ENCODE peak calls at places on chromosome 21, in four cellular contexts. Z, D, V and M are unnamed samples.

GRCh38 chr21:29829514-29830255 is 110.1 kb downstream of the GRIK1 start:
- DNase-seq in V (no peak), D (no peak), Z (no peak), M (no peak)

GRCh38 chr21:38938343-38938742 is 132.6 kb downstream of the ETS2 start:
- DNase-seq in Z (no peak), D (no peak), V (no peak), M (no peak)

GRCh38 chr21:41926068-41926806 is 27.6 kb downstream of the C2CD2 start:
- DNase-seq in D (peak), V (peak), Z (no peak), M (no peak)

GRCh38 chr21:34280389-34280795 is 83.4 kb upstream of the KCNE2 start:
- DNase-seq in V (no peak), Z (no peak), D (no peak), M (no peak)

GRCh38 chr21:42289926-42290325 is 25.3 kb downstream of the TFF3 start:
- DNase-seq in Z (no peak), V (no peak), D (no peak), M (no peak)

GRCh38 chr21:38902608-38903445 is 97.1 kb downstream of the ETS2 start:
- DNase-seq in V (no peak), D (no peak), Z (no peak), M (no peak)

GRCh38 chr21:15183712-15184353 is 119.0 kb upstream of the NRIP1 start:
- DNase-seq in Z (no peak), V (no peak), D (no peak), M (no peak)

GRCh38 chr21:33644383-33645074 is 2.2 kb downstream of the ITSN1 start:
- DNase-seq in Z (no peak), V (no peak), D (peak), M (no peak)

GRCh38 chr21:29985866-29986265 is 46.1 kb upstream of the GRIK1 start:
- DNase-seq in D (no peak), V (no peak), Z (no peak), M (no peak)

GRCh38 chr21:43274946-43275310 is 106.1 kb downstream of the CRYAA start:
- DNase-seq in V (no peak), D (no peak), Z (no peak), M (no peak)

GRCh38 chr21:43921979-43922945 is 57.2 kb downstream of the AGPAT3 start:
- DNase-seq in V (peak), D (no peak), Z (peak), M (no peak)

GRCh38 chr21:43654806-43655489 is 4.3 kb downstream of the HSF2BP start:
- DNase-seq in D (no peak), Z (no peak), V (no peak), M (no peak)

GRCh38 chr21:39556176-39556575 is 56.6 kb upstream of the B3GALT5 start:
- DNase-seq in D (no peak), Z (no peak), V (no peak), M (no peak)

GRCh38 chr21:30942192-30942591 is 60.8 kb upstream of the KRTAP11-1 start:
- DNase-seq in D (no peak), V (no peak), Z (no peak), M (no peak)

GRCh38 chr21:19510653-19511052 is 1107.1 kb upstream of the TMPRSS15 start:
- DNase-seq in V (no peak), D (no peak), Z (no peak), M (no peak)

GRCh38 chr21:40768056-40768455 is 78.9 kb downstream of the DSCAM start:
- DNase-seq in D (no peak), V (no peak), Z (no peak), M (no peak)

GRCh38 chr21:30227633-30228404 is 11.9 kb upstream of the CLDN8 start:
- DNase-seq in Z (no peak), D (no peak), V (no peak), M (no peak)

GRCh38 chr21:41326414-41327080 is 9.9 kb downstream of the FAM3B start:
- DNase-seq in Z (no peak), D (peak), V (no peak), M (no peak)

GRCh38 chr21:38813143-38813542 is 7.4 kb downstream of the ETS2 start:
- DNase-seq in V (no peak), D (no peak), Z (no peak), M (no peak)

GRCh38 chr21:43703068-43703880 is 15.7 kb upstream of the PDXK start:
- DNase-seq in D (peak), Z (no peak), V (no peak), M (no peak)

GRCh38 chr21:16473965-16474364 is 744.2 kb downstream of the USP25 start:
- DNase-seq in Z (no peak), V (no peak), D (no peak), M (no peak)

GRCh38 chr21:31252611-31253010 is 91.5 kb downstream of the TIAM1 start:
- DNase-seq in V (no peak), D (no peak), Z (no peak), M (no peak)

GRCh38 chr21:20997633-20998455 is at the start of gene NCAM2:
- DNase-seq in V (no peak), D (peak), Z (peak), M (peak)

GRCh38 chr21:39062196-39062900 is 120.9 kb downstream of the PSMG1 start:
- DNase-seq in Z (no peak), D (no peak), V (no peak), M (no peak)

GRCh38 chr21:17089121-17089520 is 423.7 kb upstream of the CXADR start:
- DNase-seq in D (no peak), Z (no peak), V (no peak), M (peak)

GRCh38 chr21:16492892-16493291 is 763.1 kb downstream of the USP25 start:
- DNase-seq in Z (no peak), D (no peak), V (no peak), M (no peak)

GRCh38 chr21:34126269-34126668 is 52.9 kb downstream of the MRPS6 start:
- DNase-seq in Z (no peak), V (no peak), D (no peak), M (no peak)

GRCh38 chr21:42942244-42942643 is 16.8 kb upstream of the ERVH48-1 start:
- DNase-seq in D (no peak), V (no peak), Z (no peak), M (no peak)

GRCh38 chr21:41719691-41720090 is 47.2 kb downstream of the RIPK4 start:
- DNase-seq in D (no peak), V (no peak), Z (no peak), M (no peak)

GRCh38 chr21:42524341-42525227 is 10.9 kb downstream of the SLC37A1 start:
- DNase-seq in V (peak), Z (no peak), D (peak), M (no peak)

GRCh38 chr21:9737871-9738520 is 783.4 kb upstream of the TPTE start:
- DNase-seq in V (no peak), Z (no peak), D (no peak), M (no peak)

GRCh38 chr21:34154878-34155277 is 81.5 kb downstream of the MRPS6 start:
- DNase-seq in V (no peak), Z (no peak), D (no peak), M (no peak)

GRCh38 chr21:43297411-43297981 is 128.7 kb downstream of the CRYAA start:
- DNase-seq in V (no peak), Z (no peak), D (no peak), M (no peak)

GRCh38 chr21:29297483-29298347 is 1.0 kb upstream of the BACH1 start:
- DNase-seq in Z (no peak), D (no peak), V (no peak), M (no peak)

GRCh38 chr21:43343992-43344886 is 82.7 kb downstream of the SIK1 start:
- DNase-seq in D (no peak), Z (no peak), V (no peak), M (no peak)

DNA sequence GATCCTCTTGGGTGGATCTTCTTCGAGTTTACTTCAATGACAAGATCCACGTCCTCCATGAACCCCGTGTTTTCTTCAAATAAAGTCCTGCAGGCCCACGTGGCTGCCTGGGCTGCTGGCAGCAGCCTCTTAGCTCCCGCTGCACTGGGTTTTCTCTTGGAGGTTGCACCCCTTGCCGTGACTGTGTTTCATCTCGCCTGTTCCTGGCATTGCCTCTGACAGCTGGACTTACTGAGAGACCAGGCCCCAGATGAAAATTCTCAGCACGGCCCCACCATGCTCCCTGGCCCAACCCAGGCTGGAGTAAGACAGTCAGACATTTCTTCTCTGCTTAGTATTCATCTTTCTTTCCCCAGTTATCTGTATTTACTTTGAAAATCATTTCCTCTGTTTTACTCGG is 274.8 kb upstream of the RUNX1 start:
- DNase-seq in D (no peak), V (no peak), Z (no peak), M (no peak)
- TF ChIP-seq TARDBP in D (no peak), V (no peak), Z (no peak), M (no peak)

GRCh38 chr21:45244799-45245340 is 42.8 kb downstream of the POFUT2 start:
- DNase-seq in D (no peak), V (no peak), Z (no peak), M (no peak)

GRCh38 chr21:45248893-45249381 is 38.8 kb downstream of the POFUT2 start:
- DNase-seq in Z (no peak), V (no peak), D (no peak), M (no peak)

GRCh38 chr21:45248301-45248892 is 39.3 kb downstream of the POFUT2 start:
- DNase-seq in D (no peak), Z (no peak), V (no peak), M (no peak)

GRCh38 chr21:45246014-45246413 is 41.7 kb downstream of the POFUT2 start:
- DNase-seq in D (no peak), Z (no peak), V (no peak), M (no peak)

DNA sequence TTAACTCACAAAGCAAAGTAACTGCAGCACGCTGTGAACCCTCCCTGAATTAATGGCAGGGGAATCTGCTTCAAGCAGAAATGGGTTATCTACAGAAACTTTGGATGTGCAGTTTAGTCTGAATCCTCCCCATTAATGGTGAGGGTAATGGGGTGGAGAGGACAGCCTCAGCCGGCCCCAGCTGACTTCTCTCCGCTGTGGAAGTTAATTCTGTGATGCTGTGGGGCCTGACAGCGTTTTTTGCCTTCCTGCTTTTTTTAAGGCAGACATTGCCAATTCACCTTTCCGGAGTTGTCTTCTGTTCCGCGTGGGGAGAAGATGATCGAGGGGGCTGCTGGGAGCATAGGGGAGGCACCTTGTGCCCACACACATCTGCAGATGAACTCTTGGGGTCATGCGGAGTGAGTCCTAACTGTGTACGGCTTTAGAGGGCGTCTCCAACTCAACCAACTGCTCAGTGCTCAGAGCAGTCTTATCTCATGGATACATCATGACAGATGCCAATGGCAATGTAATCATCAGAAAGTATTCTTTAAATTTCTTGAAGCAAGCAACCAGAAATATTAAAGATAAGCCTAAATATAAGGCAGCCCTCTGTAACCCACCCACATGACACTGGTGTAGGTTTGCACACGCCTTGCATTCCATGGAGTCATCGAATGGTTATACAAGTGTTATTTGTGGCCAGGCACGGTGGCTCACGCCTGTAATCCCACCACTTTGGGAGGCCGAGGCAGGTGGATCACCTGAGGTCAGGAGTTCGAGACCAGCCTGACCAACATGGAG is 41.0 kb downstream of the POFUT2 start:
- DNase-seq in D (no peak), Z (no peak), V (no peak), M (no peak)
- TF ChIP-seq FOXM1 in D (no peak), Z (no peak), V (no peak), M (no peak)

DNA sequence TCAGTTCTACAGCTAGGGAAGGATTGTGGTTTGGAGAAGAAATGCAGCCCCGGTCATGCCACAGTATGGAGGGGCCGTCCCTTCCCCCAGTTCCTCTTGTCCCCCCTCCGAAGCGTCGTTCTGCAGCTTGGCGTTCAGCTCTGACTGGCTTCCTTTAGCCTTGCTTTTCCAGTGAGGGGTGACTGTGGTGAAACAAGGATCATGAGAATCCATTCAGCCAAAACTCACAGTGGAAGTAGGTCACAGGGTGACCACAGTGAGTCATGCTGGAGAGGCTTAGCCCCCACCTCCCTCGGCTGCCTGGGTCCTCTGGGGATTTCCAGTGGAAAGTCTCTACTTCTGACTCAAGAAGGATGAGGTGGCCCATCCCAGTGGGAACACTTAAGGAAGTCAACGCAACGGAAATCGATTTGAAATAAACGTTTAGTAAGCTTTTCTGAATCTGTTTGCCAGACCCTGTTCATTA is 37.3 kb upstream of the COL6A2 start:
- DNase-seq in Z (no peak), D (no peak), V (no peak), M (no peak)
- TF ChIP-seq BHLHE40 in Z (no peak), D (no peak), V (no peak), M (no peak)

GRCh38 chr21:36583591-36583990 is 103.7 kb upstream of the CLDN14 start:
- DNase-seq in Z (peak), V (no peak), D (no peak), M (no peak)

GRCh38 chr21:36591326-36591970 is 107.5 kb upstream of the SIM2 start:
- DNase-seq in D (no peak), V (no peak), Z (no peak), M (no peak)

GRCh38 chr21:36584980-36585940 is 105.3 kb upstream of the CLDN14 start:
- DNase-seq in Z (no peak), D (no peak), V (no peak), M (no peak)

GRCh38 chr21:36589352-36589971 is 109.5 kb upstream of the SIM2 start:
- DNase-seq in V (peak), D (peak), Z (peak), M (peak)

GRCh38 chr21:36587388-36587787 is 107.5 kb upstream of the CLDN14 start:
- DNase-seq in Z (no peak), D (no peak), V (no peak), M (no peak)
- TF ChIP-seq TARDBP in Z (no peak), D (no peak), V (no peak), M (no peak)

GRCh38 chr21:26843912-26844257 is 1.3 kb downstream of the ADAMTS1 start:
- DNase-seq in Z (no peak), V (no peak), D (no peak), M (no peak)

GRCh38 chr21:26842300-26842699 is 2.9 kb downstream of the ADAMTS1 start:
- DNase-seq in V (no peak), Z (no peak), D (no peak), M (no peak)

GRCh38 chr21:26842976-26843911 is 2.0 kb downstream of the ADAMTS1 start:
- DNase-seq in V (no peak), Z (no peak), D (no peak), M (peak)

GRCh38 chr21:26840206-26840605 is 5.0 kb downstream of the ADAMTS1 start:
- DNase-seq in Z (no peak), D (no peak), V (no peak), M (no peak)

GRCh38 chr21:26840912-26841311 is 4.3 kb downstream of the ADAMTS1 start:
- DNase-seq in Z (no peak), D (no peak), V (no peak), M (no peak)
- TF ChIP-seq FOXM1 in Z (no peak), D (no peak), V (no peak), M (no peak)

GRCh38 chr21:37671381-37671780 is 244.9 kb downstream of the KCNJ6 start:
- DNase-seq in Z (no peak), V (no peak), D (no peak), M (no peak)
- TF ChIP-seq BHLHE40 in Z (no peak), V (no peak), D (no peak), M (no peak)

GRCh38 chr21:32426592-32427051 is 14.1 kb downstream of the EVA1C start:
- DNase-seq in V (no peak), D (peak), Z (no peak), M (no peak)
- TF ChIP-seq TARDBP in V (no peak), D (no peak), Z (no peak), M (no peak)

GRCh38 chr21:44930543-44930981 is 9.3 kb upstream of the SLX9 start:
- DNase-seq in D (no peak), V (no peak), Z (no peak), M (no peak)
- TF ChIP-seq FOXM1 in D (no peak), V (no peak), Z (no peak), M (no peak)

GRCh38 chr21:25183577-25183976 is 423.7 kb downstream of the MRPL39 start:
- DNase-seq in D (no peak), V (no peak), Z (no peak), M (no peak)

GRCh38 chr21:25189497-25189896 is 417.8 kb downstream of the MRPL39 start:
- DNase-seq in V (no peak), Z (no peak), D (no peak), M (no peak)

GRCh38 chr21:25191141-25191540 is 416.1 kb downstream of the MRPL39 start:
- DNase-seq in D (no peak), V (peak), Z (no peak), M (no peak)

GRCh38 chr21:25186278-25186677 is 421.0 kb downstream of the MRPL39 start:
- DNase-seq in V (peak), D (no peak), Z (no peak), M (no peak)

GRCh38 chr21:25188639-25189038 is 418.6 kb downstream of the MRPL39 start:
- DNase-seq in V (peak), D (no peak), Z (no peak), M (no peak)
- TF ChIP-seq BHLHE40 in V (peak), D (no peak), Z (no peak), M (no peak)

GRCh38 chr21:14120091-14120734 is 90.5 kb downstream of the LIPI start:
- DNase-seq in V (peak), Z (peak), D (peak), M (peak)
- TF ChIP-seq TARDBP in V (no peak), Z (no peak), D (no peak), M (no peak)